ENCODE peak calls at places on chromosomes 5 and 9, in five cellular contexts. One of them, this sample, is unnamed.

GRCh38 chr5:170223906-170224305 is 8.9 kb upstream of the C5orf58 start:
- DNase-seq in fibroblast of mammary gland: no peak
- DNase-seq in astrocyte: no peak
- DNase-seq in lower lobe of right lung: no peak
- DNase-seq in HCT116: no peak
- DNase-seq in this sample: no peak

GRCh38 chr5:55450050-55450765 is 84.6 kb downstream of the PLPP1 start:
- DNase-seq in fibroblast of mammary gland: peak
- DNase-seq in astrocyte: peak
- DNase-seq in lower lobe of right lung: no peak
- DNase-seq in HCT116: no peak
- DNase-seq in this sample: no peak

GRCh38 chr5:16067415-16067814 is 112.2 kb downstream of the MARCHF11 start:
- DNase-seq in fibroblast of mammary gland: no peak
- DNase-seq in astrocyte: no peak
- DNase-seq in lower lobe of right lung: no peak
- DNase-seq in HCT116: no peak
- DNase-seq in this sample: no peak

GRCh38 chr9:2725929-2726328 is 8.6 kb downstream of the KCNV2 start:
- DNase-seq in fibroblast of mammary gland: peak
- DNase-seq in astrocyte: peak
- DNase-seq in lower lobe of right lung: no peak
- DNase-seq in HCT116: no peak
- DNase-seq in this sample: no peak

GRCh38 chr5:8843766-8844165 is 702.1 kb downstream of the SEMA5A start:
- DNase-seq in fibroblast of mammary gland: peak
- DNase-seq in astrocyte: peak
- DNase-seq in lower lobe of right lung: no peak
- DNase-seq in HCT116: no peak
- DNase-seq in this sample: no peak

GRCh38 chr5:159415301-159415937 is 85.1 kb upstream of the IL12B start:
- DNase-seq in fibroblast of mammary gland: peak
- DNase-seq in astrocyte: no peak
- DNase-seq in lower lobe of right lung: no peak
- DNase-seq in HCT116: no peak
- DNase-seq in this sample: no peak

GRCh38 chr5:149420509-149421371 is 41.6 kb upstream of the IL17B start:
- DNase-seq in fibroblast of mammary gland: peak
- DNase-seq in astrocyte: no peak
- DNase-seq in lower lobe of right lung: no peak
- DNase-seq in HCT116: no peak
- DNase-seq in this sample: no peak

GRCh38 chr9:110712955-110713354 is 44.4 kb downstream of the MUSK start:
- DNase-seq in fibroblast of mammary gland: peak
- DNase-seq in astrocyte: no peak
- DNase-seq in lower lobe of right lung: no peak
- DNase-seq in HCT116: no peak
- DNase-seq in this sample: no peak

GRCh38 chr5:176781638-176782570 is 28.5 kb upstream of the UNC5A start:
- DNase-seq in fibroblast of mammary gland: no peak
- DNase-seq in astrocyte: no peak
- DNase-seq in lower lobe of right lung: no peak
- DNase-seq in HCT116: no peak
- DNase-seq in this sample: no peak

GRCh38 chr9:21081451-21081850 is 3.7 kb upstream of the IFNB1 start:
- DNase-seq in fibroblast of mammary gland: no peak
- DNase-seq in astrocyte: no peak
- DNase-seq in lower lobe of right lung: no peak
- DNase-seq in HCT116: no peak
- DNase-seq in this sample: no peak

GRCh38 chr5:128408622-128409021 is 129.4 kb downstream of the FBN2 start:
- DNase-seq in fibroblast of mammary gland: peak
- DNase-seq in astrocyte: peak
- DNase-seq in lower lobe of right lung: no peak
- DNase-seq in HCT116: no peak
- DNase-seq in this sample: no peak

GRCh38 chr9:109409998-109410397 is 88.1 kb downstream of the PTPN3 start:
- DNase-seq in fibroblast of mammary gland: no peak
- DNase-seq in astrocyte: no peak
- DNase-seq in lower lobe of right lung: no peak
- DNase-seq in HCT116: no peak
- DNase-seq in this sample: peak

GRCh38 chr5:154541553-154541952 is 63.5 kb upstream of the HAND1 start:
- DNase-seq in fibroblast of mammary gland: no peak
- DNase-seq in astrocyte: no peak
- DNase-seq in lower lobe of right lung: no peak
- DNase-seq in HCT116: peak
- DNase-seq in this sample: no peak

GRCh38 chr5:116733995-116734716 is 159.5 kb upstream of the SEMA6A start:
- DNase-seq in fibroblast of mammary gland: no peak
- DNase-seq in astrocyte: no peak
- DNase-seq in lower lobe of right lung: no peak
- DNase-seq in HCT116: no peak
- DNase-seq in this sample: no peak

GRCh38 chr9:129069128-129069824 is 11.6 kb upstream of the DOLPP1 start:
- DNase-seq in fibroblast of mammary gland: no peak
- DNase-seq in astrocyte: no peak
- DNase-seq in lower lobe of right lung: peak
- DNase-seq in HCT116: no peak
- DNase-seq in this sample: no peak

GRCh38 chr5:34511915-34512314 is 144.2 kb upstream of the RAI14 start:
- DNase-seq in fibroblast of mammary gland: peak
- DNase-seq in astrocyte: no peak
- DNase-seq in lower lobe of right lung: no peak
- DNase-seq in HCT116: no peak
- DNase-seq in this sample: no peak

GRCh38 chr9:70117835-70118319 is 74.2 kb downstream of the MAMDC2 start:
- DNase-seq in fibroblast of mammary gland: no peak
- DNase-seq in astrocyte: peak
- DNase-seq in lower lobe of right lung: no peak
- DNase-seq in HCT116: no peak
- DNase-seq in this sample: no peak

GRCh38 chr5:131441184-131441583 is 177.3 kb downstream of the CDC42SE2 start:
- DNase-seq in fibroblast of mammary gland: no peak
- DNase-seq in astrocyte: no peak
- DNase-seq in lower lobe of right lung: no peak
- DNase-seq in HCT116: no peak
- DNase-seq in this sample: no peak

GRCh38 chr9:35756743-35757526 is 2.9 kb upstream of the MSMP start:
- DNase-seq in fibroblast of mammary gland: no peak
- DNase-seq in astrocyte: no peak
- DNase-seq in lower lobe of right lung: peak
- DNase-seq in HCT116: peak
- DNase-seq in this sample: peak

GRCh38 chr9:3972687-3973086 is 327.2 kb downstream of the GLIS3 start:
- DNase-seq in fibroblast of mammary gland: no peak
- DNase-seq in astrocyte: no peak
- DNase-seq in lower lobe of right lung: no peak
- DNase-seq in HCT116: no peak
- DNase-seq in this sample: no peak

GRCh38 chr9:137007060-137007815 is 10.9 kb upstream of the CLIC3 start:
- DNase-seq in fibroblast of mammary gland: no peak
- DNase-seq in astrocyte: no peak
- DNase-seq in lower lobe of right lung: no peak
- DNase-seq in HCT116: no peak
- DNase-seq in this sample: no peak

GRCh38 chr5:61332369-61332745 is 299 bp downstream of the ZSWIM6 start:
- DNase-seq in fibroblast of mammary gland: no peak
- DNase-seq in astrocyte: no peak
- DNase-seq in lower lobe of right lung: peak
- DNase-seq in HCT116: no peak
- DNase-seq in this sample: no peak

GRCh38 chr9:18489861-18490260 is 15.9 kb downstream of the ADAMTSL1 start:
- DNase-seq in fibroblast of mammary gland: peak
- DNase-seq in astrocyte: peak
- DNase-seq in lower lobe of right lung: no peak
- DNase-seq in HCT116: no peak
- DNase-seq in this sample: no peak

GRCh38 chr9:99326112-99326916 is 104.2 kb downstream of the SEC61B start:
- DNase-seq in fibroblast of mammary gland: peak
- DNase-seq in astrocyte: peak
- DNase-seq in lower lobe of right lung: no peak
- DNase-seq in HCT116: no peak
- DNase-seq in this sample: no peak

GRCh38 chr5:151072234-151073025 is 8.4 kb downstream of the TNIP1 start:
- DNase-seq in fibroblast of mammary gland: peak
- DNase-seq in astrocyte: peak
- DNase-seq in lower lobe of right lung: no peak
- DNase-seq in HCT116: no peak
- DNase-seq in this sample: no peak

GRCh38 chr5:52743970-52744369 is 43.7 kb upstream of the ITGA1 start:
- DNase-seq in fibroblast of mammary gland: peak
- DNase-seq in astrocyte: peak
- DNase-seq in lower lobe of right lung: no peak
- DNase-seq in HCT116: no peak
- DNase-seq in this sample: no peak

GRCh38 chr9:76610009-76610352 is 151.0 kb downstream of the GCNT1 start:
- DNase-seq in fibroblast of mammary gland: peak
- DNase-seq in astrocyte: peak
- DNase-seq in lower lobe of right lung: peak
- DNase-seq in HCT116: no peak
- DNase-seq in this sample: no peak

GRCh38 chr5:67156976-67157583 is 39.5 kb downstream of the CD180 start:
- DNase-seq in fibroblast of mammary gland: peak
- DNase-seq in astrocyte: peak
- DNase-seq in lower lobe of right lung: no peak
- DNase-seq in HCT116: peak
- DNase-seq in this sample: no peak

GRCh38 chr5:132776077-132776931 is 735 bp downstream of the SEPTIN8 start:
- DNase-seq in fibroblast of mammary gland: no peak
- DNase-seq in astrocyte: peak
- DNase-seq in lower lobe of right lung: no peak
- DNase-seq in HCT116: no peak
- DNase-seq in this sample: peak

GRCh38 chr9:132551556-132551955 is 30.9 kb upstream of the BARHL1 start:
- DNase-seq in fibroblast of mammary gland: no peak
- DNase-seq in astrocyte: no peak
- DNase-seq in lower lobe of right lung: no peak
- DNase-seq in HCT116: no peak
- DNase-seq in this sample: no peak

DNA sequence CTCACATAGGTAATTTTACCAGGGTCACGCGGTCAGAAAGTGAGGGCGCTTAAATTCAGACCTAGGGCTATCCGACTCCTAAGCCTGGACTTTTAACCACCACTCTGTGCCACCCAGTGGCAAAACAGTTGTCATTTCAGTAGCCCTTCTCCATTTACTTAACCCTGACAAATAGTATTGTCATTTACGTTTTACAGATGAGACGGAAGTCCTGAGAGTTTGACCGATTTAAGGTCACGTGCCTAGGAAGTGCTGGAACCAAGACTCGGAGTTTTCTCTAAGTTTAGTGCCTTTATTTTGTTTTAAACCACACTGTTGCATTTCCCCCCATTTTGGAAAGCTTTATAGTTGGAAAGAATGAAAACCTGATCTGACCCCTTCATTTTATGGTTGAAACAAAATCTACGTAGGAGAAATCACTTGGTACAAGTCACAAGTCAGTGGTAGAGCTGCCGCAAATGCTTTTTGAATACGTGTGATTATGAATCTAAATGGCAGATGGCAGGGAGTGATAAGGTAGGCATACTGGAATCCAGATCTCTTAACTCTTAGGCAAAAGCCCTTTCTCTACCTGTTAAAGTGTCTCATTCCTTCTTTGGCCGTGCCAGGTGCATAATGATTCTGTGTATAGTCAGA is 701 bp downstream of the MRRF start:
- DNase-seq in fibroblast of mammary gland: peak
- DNase-seq in astrocyte: no peak
- DNase-seq in lower lobe of right lung: no peak
- DNase-seq in HCT116: peak
- DNase-seq in this sample: no peak
- TF ChIP-seq CTCF in fibroblast of mammary gland: no peak
- TF ChIP-seq CTCF in astrocyte: no peak
- TF ChIP-seq CTCF in lower lobe of right lung: no peak
- TF ChIP-seq CTCF in HCT116: no peak
- TF ChIP-seq CTCF in this sample: no peak

DNA sequence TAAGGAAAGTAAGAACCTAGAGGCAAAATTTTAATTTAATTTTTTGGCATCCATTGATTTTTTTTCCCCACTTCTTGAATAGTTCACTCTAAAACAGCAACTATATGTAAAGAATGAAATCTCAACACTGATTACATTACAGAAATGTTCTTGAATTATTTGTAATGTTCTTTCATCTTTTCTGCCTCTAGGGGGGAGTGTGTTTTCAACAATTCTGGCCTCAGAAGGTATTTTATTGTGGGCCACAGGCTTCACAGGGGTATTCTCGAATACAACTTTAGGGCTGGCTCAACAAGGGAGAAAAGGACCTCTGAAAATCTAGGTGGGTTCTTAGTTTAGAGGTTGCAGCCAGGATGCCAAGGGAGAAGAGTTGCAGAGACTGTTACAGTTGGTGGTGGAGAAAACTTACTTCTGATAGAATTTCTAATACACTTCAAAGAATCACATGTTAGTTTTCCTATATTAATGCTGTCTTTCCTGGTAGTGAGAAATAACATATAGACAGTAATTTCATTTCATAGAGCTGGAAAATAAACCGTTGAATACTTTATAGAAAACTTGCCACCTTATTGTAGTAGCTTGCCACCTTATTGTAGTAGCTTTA is 3.6 kb upstream of the NPR3 start:
- DNase-seq in fibroblast of mammary gland: peak
- DNase-seq in astrocyte: no peak
- DNase-seq in lower lobe of right lung: no peak
- DNase-seq in HCT116: peak
- DNase-seq in this sample: no peak
- TF ChIP-seq CTCF in fibroblast of mammary gland: peak
- TF ChIP-seq CTCF in astrocyte: peak
- TF ChIP-seq CTCF in lower lobe of right lung: peak
- TF ChIP-seq CTCF in HCT116: peak
- TF ChIP-seq CTCF in this sample: peak

GRCh38 chr9:131169567-131169966 is 44.2 kb downstream of the NUP214 start:
- DNase-seq in fibroblast of mammary gland: no peak
- DNase-seq in astrocyte: no peak
- DNase-seq in lower lobe of right lung: no peak
- DNase-seq in HCT116: no peak
- DNase-seq in this sample: no peak
- TF ChIP-seq CTCF in fibroblast of mammary gland: no peak
- TF ChIP-seq CTCF in astrocyte: no peak
- TF ChIP-seq CTCF in lower lobe of right lung: no peak
- TF ChIP-seq CTCF in HCT116: no peak
- TF ChIP-seq CTCF in this sample: no peak

DNA sequence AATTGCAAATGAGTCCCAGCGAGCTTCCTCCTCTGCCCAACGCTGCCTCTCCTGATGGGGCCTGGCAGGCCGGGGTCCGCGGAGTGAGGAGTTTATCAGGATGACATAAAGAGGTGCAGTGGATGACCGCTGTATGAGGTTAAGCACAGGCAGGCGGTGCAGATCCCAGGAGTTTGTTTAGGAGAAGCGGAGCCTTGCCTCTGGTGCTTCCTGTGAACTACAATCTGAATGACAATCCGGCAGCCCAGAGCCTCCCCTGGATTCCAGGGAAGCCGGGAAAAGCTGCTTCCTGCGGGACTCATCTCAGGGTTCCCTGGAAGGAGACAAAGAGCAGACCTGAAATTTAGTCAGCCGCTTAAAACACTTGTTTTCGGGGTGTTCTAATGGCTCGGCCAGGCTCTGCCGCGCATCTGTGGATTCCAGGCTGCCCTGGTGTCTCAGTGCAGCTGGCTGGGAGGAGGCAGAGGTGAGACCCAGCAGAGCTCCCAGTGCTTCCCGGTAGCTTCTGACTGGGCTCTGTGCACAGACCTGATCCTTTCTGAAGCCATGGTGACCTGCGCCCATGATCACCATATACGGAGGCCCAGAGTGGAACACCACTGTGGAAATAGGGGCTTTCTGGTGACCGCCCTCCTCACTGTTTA is 69.9 kb upstream of the IRX4 start:
- DNase-seq in fibroblast of mammary gland: no peak
- DNase-seq in astrocyte: no peak
- DNase-seq in lower lobe of right lung: no peak
- DNase-seq in HCT116: no peak
- DNase-seq in this sample: no peak
- TF ChIP-seq CTCF in fibroblast of mammary gland: no peak
- TF ChIP-seq CTCF in astrocyte: no peak
- TF ChIP-seq CTCF in lower lobe of right lung: no peak
- TF ChIP-seq CTCF in HCT116: no peak
- TF ChIP-seq CTCF in this sample: no peak